ENCODE peak calls at places on chromosome X, in eight cellular contexts. One of them, this sample, is unnamed.

GRCh38 chrX:70096052-70096451 is 33.8 kb downstream of the OTUD6A start:
- DNase-seq in choroid plexus epithelial cell: peak
- DNase-seq in heart left ventricle: no peak
- DNase-seq in tibial nerve: no peak
- DNase-seq in AG04450: no peak
- DNase-seq in IMR-90: peak
- DNase-seq in lower leg skin: no peak
- DNase-seq in transverse colon: no peak
- DNase-seq in this sample: no peak

GRCh38 chrX:34612036-34612435 is 45.0 kb downstream of the TMEM47 start:
- DNase-seq in choroid plexus epithelial cell: peak
- DNase-seq in heart left ventricle: no peak
- DNase-seq in tibial nerve: no peak
- DNase-seq in AG04450: no peak
- DNase-seq in IMR-90: no peak
- DNase-seq in lower leg skin: no peak
- DNase-seq in transverse colon: no peak
- DNase-seq in this sample: no peak

GRCh38 chrX:25022499-25023325 is 6.9 kb upstream of the ARX start:
- DNase-seq in choroid plexus epithelial cell: no peak
- DNase-seq in heart left ventricle: no peak
- DNase-seq in tibial nerve: no peak
- DNase-seq in AG04450: no peak
- DNase-seq in IMR-90: no peak
- DNase-seq in lower leg skin: no peak
- DNase-seq in transverse colon: no peak
- DNase-seq in this sample: no peak

GRCh38 chrX:37796302-37796701 is 16.4 kb downstream of the CYBB start:
- DNase-seq in choroid plexus epithelial cell: no peak
- DNase-seq in heart left ventricle: no peak
- DNase-seq in tibial nerve: no peak
- DNase-seq in AG04450: no peak
- DNase-seq in IMR-90: no peak
- DNase-seq in lower leg skin: no peak
- DNase-seq in transverse colon: no peak
- DNase-seq in this sample: no peak

GRCh38 chrX:19774905-19775304 is 112.5 kb downstream of the SH3KBP1 start:
- DNase-seq in choroid plexus epithelial cell: no peak
- DNase-seq in heart left ventricle: no peak
- DNase-seq in tibial nerve: no peak
- DNase-seq in AG04450: no peak
- DNase-seq in IMR-90: no peak
- DNase-seq in lower leg skin: no peak
- DNase-seq in transverse colon: no peak
- DNase-seq in this sample: no peak

GRCh38 chrX:75067931-75068330 is 88.2 kb downstream of the ABCB7 start:
- DNase-seq in choroid plexus epithelial cell: peak
- DNase-seq in heart left ventricle: no peak
- DNase-seq in tibial nerve: no peak
- DNase-seq in AG04450: no peak
- DNase-seq in IMR-90: peak
- DNase-seq in lower leg skin: no peak
- DNase-seq in transverse colon: no peak
- DNase-seq in this sample: no peak

GRCh38 chrX:39907964-39908616 is 189.7 kb downstream of the BCOR start:
- DNase-seq in choroid plexus epithelial cell: peak
- DNase-seq in heart left ventricle: peak
- DNase-seq in tibial nerve: peak
- DNase-seq in AG04450: peak
- DNase-seq in IMR-90: peak
- DNase-seq in lower leg skin: peak
- DNase-seq in transverse colon: peak
- DNase-seq in this sample: peak

GRCh38 chrX:130060122-130061069 is 49.9 kb downstream of the ELF4 start:
- DNase-seq in choroid plexus epithelial cell: peak
- DNase-seq in heart left ventricle: peak
- DNase-seq in tibial nerve: peak
- DNase-seq in AG04450: no peak
- DNase-seq in IMR-90: peak
- DNase-seq in lower leg skin: peak
- DNase-seq in transverse colon: peak
- DNase-seq in this sample: peak

GRCh38 chrX:8738588-8739189 is 6.8 kb upstream of the ANOS1 start:
- DNase-seq in choroid plexus epithelial cell: peak
- DNase-seq in heart left ventricle: no peak
- DNase-seq in tibial nerve: peak
- DNase-seq in AG04450: no peak
- DNase-seq in IMR-90: peak
- DNase-seq in lower leg skin: no peak
- DNase-seq in transverse colon: peak
- DNase-seq in this sample: no peak

GRCh38 chrX:1205681-1206611 is 6.5 kb downstream of the CRLF2 start:
- DNase-seq in choroid plexus epithelial cell: peak
- DNase-seq in heart left ventricle: no peak
- DNase-seq in tibial nerve: peak
- DNase-seq in AG04450: no peak
- DNase-seq in IMR-90: peak
- DNase-seq in lower leg skin: no peak
- DNase-seq in transverse colon: peak
- DNase-seq in this sample: no peak

GRCh38 chrX:39609941-39610340 is 487.8 kb downstream of the BCOR start:
- DNase-seq in choroid plexus epithelial cell: no peak
- DNase-seq in heart left ventricle: no peak
- DNase-seq in tibial nerve: no peak
- DNase-seq in AG04450: no peak
- DNase-seq in IMR-90: no peak
- DNase-seq in lower leg skin: no peak
- DNase-seq in transverse colon: no peak
- DNase-seq in this sample: no peak

GRCh38 chrX:135923353-135923752 is 29.8 kb downstream of the SAGE1 start:
- DNase-seq in choroid plexus epithelial cell: peak
- DNase-seq in heart left ventricle: no peak
- DNase-seq in tibial nerve: no peak
- DNase-seq in AG04450: no peak
- DNase-seq in IMR-90: no peak
- DNase-seq in lower leg skin: no peak
- DNase-seq in transverse colon: no peak
- DNase-seq in this sample: no peak

GRCh38 chrX:45714864-45715263 is 514.2 kb upstream of the DIPK2B start:
- DNase-seq in choroid plexus epithelial cell: peak
- DNase-seq in heart left ventricle: no peak
- DNase-seq in tibial nerve: no peak
- DNase-seq in AG04450: no peak
- DNase-seq in IMR-90: peak
- DNase-seq in lower leg skin: no peak
- DNase-seq in transverse colon: peak
- DNase-seq in this sample: peak

GRCh38 chrX:97401586-97402101 is 517.9 kb downstream of the RPA4 start:
- DNase-seq in choroid plexus epithelial cell: no peak
- DNase-seq in heart left ventricle: no peak
- DNase-seq in tibial nerve: no peak
- DNase-seq in AG04450: no peak
- DNase-seq in IMR-90: peak
- DNase-seq in lower leg skin: no peak
- DNase-seq in transverse colon: no peak
- DNase-seq in this sample: no peak

GRCh38 chrX:819684-820083 is 189.1 kb downstream of the SHOX start:
- DNase-seq in choroid plexus epithelial cell: no peak
- DNase-seq in heart left ventricle: no peak
- DNase-seq in tibial nerve: no peak
- DNase-seq in AG04450: no peak
- DNase-seq in IMR-90: no peak
- DNase-seq in lower leg skin: no peak
- DNase-seq in transverse colon: no peak
- DNase-seq in this sample: no peak

GRCh38 chrX:10158279-10158939 is 1.6 kb downstream of the CLCN4 start:
- DNase-seq in choroid plexus epithelial cell: no peak
- DNase-seq in heart left ventricle: no peak
- DNase-seq in tibial nerve: no peak
- DNase-seq in AG04450: no peak
- DNase-seq in IMR-90: no peak
- DNase-seq in lower leg skin: no peak
- DNase-seq in transverse colon: no peak
- DNase-seq in this sample: peak

GRCh38 chrX:139890991-139891700 is 41.7 kb downstream of the ATP11C start:
- DNase-seq in choroid plexus epithelial cell: peak
- DNase-seq in heart left ventricle: no peak
- DNase-seq in tibial nerve: no peak
- DNase-seq in AG04450: peak
- DNase-seq in IMR-90: peak
- DNase-seq in lower leg skin: no peak
- DNase-seq in transverse colon: no peak
- DNase-seq in this sample: no peak

GRCh38 chrX:56572975-56573374 is 9.5 kb downstream of the UBQLN2 start:
- DNase-seq in choroid plexus epithelial cell: no peak
- DNase-seq in heart left ventricle: no peak
- DNase-seq in tibial nerve: no peak
- DNase-seq in AG04450: no peak
- DNase-seq in IMR-90: no peak
- DNase-seq in lower leg skin: no peak
- DNase-seq in transverse colon: no peak
- DNase-seq in this sample: no peak

GRCh38 chrX:56574861-56575260 is 11.4 kb downstream of the UBQLN2 start:
- DNase-seq in choroid plexus epithelial cell: no peak
- DNase-seq in heart left ventricle: no peak
- DNase-seq in tibial nerve: no peak
- DNase-seq in AG04450: no peak
- DNase-seq in IMR-90: no peak
- DNase-seq in lower leg skin: no peak
- DNase-seq in transverse colon: no peak
- DNase-seq in this sample: no peak

GRCh38 chrX:56576721-56577120 is 13.3 kb downstream of the UBQLN2 start:
- DNase-seq in choroid plexus epithelial cell: no peak
- DNase-seq in heart left ventricle: no peak
- DNase-seq in tibial nerve: no peak
- DNase-seq in AG04450: no peak
- DNase-seq in IMR-90: no peak
- DNase-seq in lower leg skin: no peak
- DNase-seq in transverse colon: no peak
- DNase-seq in this sample: no peak
- H3K4me3 ChIP-seq in choroid plexus epithelial cell: no peak
- H3K4me3 ChIP-seq in heart left ventricle: no peak
- H3K4me3 ChIP-seq in tibial nerve: no peak
- H3K4me3 ChIP-seq in AG04450: no peak
- H3K4me3 ChIP-seq in IMR-90: no peak
- H3K4me3 ChIP-seq in lower leg skin: no peak
- H3K4me3 ChIP-seq in transverse colon: no peak
- H3K4me3 ChIP-seq in this sample: no peak

GRCh38 chrX:68455151-68455510 is 21.8 kb upstream of the OPHN1 start:
- DNase-seq in choroid plexus epithelial cell: no peak
- DNase-seq in heart left ventricle: no peak
- DNase-seq in tibial nerve: no peak
- DNase-seq in AG04450: no peak
- DNase-seq in IMR-90: no peak
- DNase-seq in lower leg skin: no peak
- DNase-seq in transverse colon: no peak
- DNase-seq in this sample: no peak

DNA sequence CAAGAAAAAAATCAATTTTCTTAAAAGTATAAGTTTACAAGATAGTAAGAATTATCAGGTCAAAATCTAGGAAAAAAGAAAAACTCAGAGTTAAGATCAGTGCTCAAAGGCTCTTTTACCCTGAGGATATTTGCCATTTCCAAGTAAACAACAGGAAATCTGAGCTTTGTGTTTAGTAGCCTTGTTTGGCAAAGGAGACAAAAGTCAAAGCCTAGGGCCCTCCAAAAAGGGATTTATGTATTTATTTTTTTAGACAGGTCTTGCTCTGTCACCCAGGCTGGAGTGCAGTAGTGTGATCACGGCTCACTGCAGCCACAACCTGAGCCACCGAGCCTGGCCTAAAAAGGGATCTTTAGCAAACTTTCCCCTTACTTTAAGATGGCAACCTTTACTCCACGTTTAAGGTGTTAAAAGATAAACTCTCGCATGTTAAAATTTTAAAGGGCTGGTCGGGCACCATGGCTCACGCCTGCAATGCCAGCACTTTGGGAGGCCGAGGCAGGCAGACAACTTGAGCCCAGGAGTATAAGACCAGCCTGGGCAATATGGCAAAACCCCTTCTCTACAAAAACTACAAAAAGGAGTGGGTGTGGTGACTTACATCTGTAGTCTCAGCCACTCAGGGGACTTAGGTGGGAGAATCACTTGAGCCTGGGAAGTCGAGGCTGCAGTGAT is 21.3 kb upstream of the OPHN1 start:
- DNase-seq in choroid plexus epithelial cell: no peak
- DNase-seq in heart left ventricle: no peak
- DNase-seq in tibial nerve: no peak
- DNase-seq in AG04450: no peak
- DNase-seq in IMR-90: no peak
- DNase-seq in lower leg skin: no peak
- DNase-seq in transverse colon: no peak
- DNase-seq in this sample: no peak
- H3K4me3 ChIP-seq in choroid plexus epithelial cell: no peak
- H3K4me3 ChIP-seq in heart left ventricle: no peak
- H3K4me3 ChIP-seq in tibial nerve: no peak
- H3K4me3 ChIP-seq in AG04450: no peak
- H3K4me3 ChIP-seq in IMR-90: no peak
- H3K4me3 ChIP-seq in lower leg skin: no peak
- H3K4me3 ChIP-seq in transverse colon: no peak
- H3K4me3 ChIP-seq in this sample: no peak

GRCh38 chrX:7120578-7121219 is 26.8 kb upstream of the STS start:
- DNase-seq in choroid plexus epithelial cell: peak
- DNase-seq in heart left ventricle: no peak
- DNase-seq in tibial nerve: no peak
- DNase-seq in AG04450: no peak
- DNase-seq in IMR-90: peak
- DNase-seq in lower leg skin: no peak
- DNase-seq in transverse colon: peak
- DNase-seq in this sample: no peak
- H3K4me3 ChIP-seq in choroid plexus epithelial cell: no peak
- H3K4me3 ChIP-seq in heart left ventricle: no peak
- H3K4me3 ChIP-seq in tibial nerve: no peak
- H3K4me3 ChIP-seq in AG04450: no peak
- H3K4me3 ChIP-seq in IMR-90: no peak
- H3K4me3 ChIP-seq in lower leg skin: no peak
- H3K4me3 ChIP-seq in transverse colon: no peak
- H3K4me3 ChIP-seq in this sample: no peak

DNA sequence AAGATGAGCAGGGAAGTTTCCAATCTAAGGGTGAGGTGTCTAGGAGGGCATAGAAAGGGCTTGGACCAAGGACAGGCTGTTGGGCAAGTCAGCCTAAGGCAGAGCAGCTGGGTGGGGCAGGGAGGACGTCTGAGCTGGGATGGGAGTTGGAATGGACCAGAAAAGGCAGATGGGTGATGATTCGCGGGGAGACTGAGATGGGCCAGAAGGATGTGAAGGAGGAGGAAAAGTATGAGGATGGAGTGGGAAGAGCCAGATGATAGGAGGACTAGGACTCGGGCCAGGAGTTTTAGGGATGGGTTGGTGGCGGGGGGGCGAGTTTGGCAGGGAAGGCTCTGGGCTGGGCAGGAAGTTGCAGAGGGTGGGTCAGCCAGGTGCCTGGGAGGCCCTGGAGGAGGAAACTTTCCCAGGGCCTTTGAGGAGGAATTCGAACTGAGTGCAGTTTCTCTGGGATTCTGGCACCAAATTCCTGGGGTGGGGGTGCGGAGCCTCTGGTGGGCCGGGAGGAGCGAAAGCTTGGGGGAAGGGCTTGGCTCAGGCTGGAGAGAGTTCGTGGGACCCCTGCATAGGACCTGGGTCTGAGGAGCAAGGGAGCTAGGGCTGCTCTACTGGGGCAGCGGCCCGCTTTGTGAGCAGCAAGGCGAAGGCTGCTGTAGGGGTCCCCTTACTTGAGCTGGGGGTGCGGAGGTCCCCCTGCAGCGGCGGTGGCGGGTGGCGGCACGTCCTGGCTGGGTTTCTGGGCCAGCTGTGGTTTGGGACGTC is 8.7 kb upstream of the TIMP1 start:
- DNase-seq in choroid plexus epithelial cell: no peak
- DNase-seq in heart left ventricle: peak
- DNase-seq in tibial nerve: peak
- DNase-seq in AG04450: no peak
- DNase-seq in IMR-90: peak
- DNase-seq in lower leg skin: no peak
- DNase-seq in transverse colon: peak
- DNase-seq in this sample: peak
- H3K4me3 ChIP-seq in choroid plexus epithelial cell: no peak
- H3K4me3 ChIP-seq in heart left ventricle: peak
- H3K4me3 ChIP-seq in tibial nerve: peak
- H3K4me3 ChIP-seq in AG04450: peak
- H3K4me3 ChIP-seq in IMR-90: no peak
- H3K4me3 ChIP-seq in lower leg skin: no peak
- H3K4me3 ChIP-seq in transverse colon: peak
- H3K4me3 ChIP-seq in this sample: peak

This sample was measured in heart right ventricle.